ENCODE peak calls at places on chromosomes 12 and 14, in eight cellular contexts. A is A549; O is CD8-positive, alpha-beta T cell; T is tibial nerve; G is right atrium auricular region; S is testis; L is endothelial cell of umbilical vein; P is stomach. I is an unnamed sample.

GRCh38 chr12:104050436-104050835 is 449 bp upstream of the GLT8D2 start:
- DNase-seq in A (no peak), O (no peak), T (no peak), G (no peak), S (no peak), L (no peak), P (no peak), I (no peak)

GRCh38 chr14:65015391-65015790 is 28.7 kb downstream of the FNTB start:
- DNase-seq in A (no peak), O (no peak), T (no peak), G (no peak), S (peak; percentile 83), L (no peak), P (no peak), I (no peak)

GRCh38 chr14:63438065-63438757 is 105.0 kb downstream of the PPP2R5E start:
- DNase-seq in A (peak; percentile 81), O (no peak), T (no peak), G (peak; percentile 77), S (peak; percentile 59), L (peak; percentile 94), P (peak; percentile 66), I (peak; percentile 6)

GRCh38 chr12:101803978-101804377 is 26.8 kb downstream of the GNPTAB start:
- DNase-seq in A (no peak), O (no peak), T (no peak), G (no peak), S (no peak), L (no peak), P (no peak), I (no peak)

GRCh38 chr12:14948672-14949071 is 10.3 kb upstream of the ERP27 start:
- DNase-seq in A (peak; percentile 44), O (no peak), T (no peak), G (no peak), S (peak; percentile 54), L (peak; percentile 93), P (no peak), I (peak; percentile 86)

GRCh38 chr12:113500662-113501435 is 29.2 kb upstream of the LHX5 start:
- DNase-seq in A (no peak), O (no peak), T (no peak), G (no peak), S (no peak), L (no peak), P (no peak), I (no peak)

GRCh38 chr12:48342980-48343379 is 7.7 kb downstream of the ZNF641 start:
- DNase-seq in A (no peak), O (no peak), T (no peak), G (no peak), S (no peak), L (no peak), P (no peak), I (no peak)

GRCh38 chr14:102516531-102517411 is 7.2 kb upstream of the ANKRD9 start:
- DNase-seq in A (peak; percentile 58), O (peak; percentile 33), T (no peak), G (no peak), S (peak; percentile 59), L (peak; percentile 42), P (peak; percentile 68), I (peak; percentile 71)

GRCh38 chr12:85266391-85266790 is 13.6 kb upstream of the ALX1 start:
- DNase-seq in A (no peak), O (no peak), T (no peak), G (no peak), S (no peak), L (peak; percentile 21), P (no peak), I (no peak)

GRCh38 chr14:72369106-72369505 is 436.9 kb downstream of the RGS6 start:
- DNase-seq in A (no peak), O (no peak), T (no peak), G (no peak), S (no peak), L (no peak), P (no peak), I (no peak)

GRCh38 chr14:101499513-101499912 is 61.8 kb upstream of the DIO3 start:
- DNase-seq in A (no peak), O (no peak), T (peak; percentile 1), G (peak; percentile 36), S (no peak), L (no peak), P (peak; percentile 16), I (no peak)

GRCh38 chr12:109681986-109682707 is 31.5 kb upstream of the FAM222A start:
- DNase-seq in A (no peak), O (no peak), T (no peak), G (no peak), S (no peak), L (no peak), P (no peak), I (no peak)

GRCh38 chr14:63388766-63389431 is 70.2 kb upstream of the GPHB5 start:
- DNase-seq in A (peak; percentile 65), O (peak; percentile 15), T (peak; percentile 28), G (no peak), S (peak; percentile 75), L (peak; percentile 75), P (peak; percentile 65), I (peak; percentile 34)

GRCh38 chr12:22986997-22987396 is 362.0 kb downstream of the ETNK1 start:
- DNase-seq in A (no peak), O (no peak), T (no peak), G (no peak), S (no peak), L (no peak), P (no peak), I (no peak)

GRCh38 chr14:74555476-74556050 is 56.5 kb downstream of the LTBP2 start:
- DNase-seq in A (no peak), O (no peak), T (no peak), G (no peak), S (no peak), L (no peak), P (no peak), I (no peak)

DNA sequence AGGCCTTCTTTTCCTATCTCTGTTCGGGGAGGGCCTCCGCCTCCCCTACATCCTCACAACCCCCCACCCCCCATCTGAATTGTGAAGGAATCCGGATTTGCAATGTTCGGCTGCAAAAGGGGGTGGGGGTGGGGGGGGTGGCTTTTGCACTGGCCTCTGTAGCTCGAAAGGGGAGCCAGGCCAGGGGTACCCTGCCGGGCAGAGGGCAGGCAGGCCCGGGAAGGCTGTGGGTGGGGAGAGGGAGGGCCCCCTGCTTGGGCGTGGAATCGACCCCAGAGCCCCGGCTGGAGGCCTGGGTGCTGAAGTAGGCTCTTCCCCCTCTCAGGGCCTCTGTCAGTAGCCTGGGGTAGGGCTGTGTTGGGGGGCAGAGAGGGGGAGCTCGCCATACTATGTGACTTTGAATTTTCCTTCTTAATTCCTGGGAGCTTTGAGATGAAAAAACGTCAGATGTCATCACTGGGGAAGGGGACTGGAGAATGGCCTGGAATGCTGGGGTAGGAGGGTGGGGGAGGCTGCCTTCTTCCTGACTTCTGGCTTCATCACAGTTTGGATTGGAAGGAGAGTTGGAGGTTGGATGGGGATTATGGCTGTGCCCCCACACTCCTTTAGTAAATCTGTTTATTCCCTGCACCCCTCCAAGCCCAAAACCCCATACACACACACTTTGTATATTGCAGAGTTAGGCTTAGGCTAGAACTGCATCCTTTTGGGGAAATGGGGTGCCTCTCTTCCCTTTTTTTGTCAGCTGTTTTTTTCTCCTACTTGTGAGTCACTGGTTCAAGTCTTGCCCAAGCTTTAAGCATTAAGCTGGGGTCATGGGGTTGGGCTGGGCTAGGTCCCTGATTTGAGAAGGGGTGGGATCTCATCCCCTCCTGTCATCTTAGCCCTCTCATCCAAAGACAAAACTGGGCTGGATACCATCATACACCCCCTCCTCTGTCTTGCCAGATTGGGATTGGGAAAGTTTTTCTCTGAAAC is 1.3 kb downstream of the LRP1 start:
- DNase-seq in A (no peak), O (no peak), T (no peak), G (peak; percentile 89), S (no peak), L (no peak), P (no peak), I (no peak)
- H3K27ac ChIP-seq in A (peak overlapping the region; percentile 88), O (no peak overlapping the region), T (peak overlapping the region; percentile 98), G (peak overlapping the region; percentile 97), S (peak overlapping the region; percentile 98), L (no peak overlapping the region), P (peak overlapping the region; percentile 96), I (no peak overlapping the region)

GRCh38 chr14:67963545-67963944 is 144.0 kb downstream of the RAD51B start:
- DNase-seq in A (no peak), O (no peak), T (no peak), G (no peak), S (no peak), L (no peak), P (no peak), I (no peak)
- H3K4me3 ChIP-seq in A (no peak overlapping the region), O (no peak overlapping the region), T (peak overlapping the region; percentile 5), G (no peak overlapping the region), S (no peak overlapping the region), L (no peak overlapping the region), P (no peak overlapping the region), I (no peak overlapping the region)

GRCh38 chr14:26401170-26401968 is 196.5 kb downstream of the NOVA1 start:
- DNase-seq in A (no peak), O (no peak), T (no peak), G (no peak), S (no peak), L (no peak), P (no peak), I (no peak)
- H3K9me3 ChIP-seq in A (no peaks in the 10 kb centered on the region), O (no peaks in the 10 kb centered on the region), T (no peaks in the 10 kb centered on the region), G (no peaks in the 10 kb centered on the region), S (no peaks in the 10 kb centered on the region), L (no peaks in the 10 kb centered on the region), P (no peaks in the 10 kb centered on the region), I (no peaks in the 10 kb centered on the region)

GRCh38 chr12:123282111-123282510 is 10.5 kb upstream of the CDK2AP1 start:
- DNase-seq in A (no peak), O (no peak), T (no peak), G (no peak), S (no peak), L (no peak), P (no peak), I (no peak)
- H3K27ac ChIP-seq in A (no peak overlapping the region), O (no peak overlapping the region), T (no peak overlapping the region), G (no peak overlapping the region), S (no peak overlapping the region), L (no peak overlapping the region), P (no peak overlapping the region), I (no peak overlapping the region)

GRCh38 chr14:22587247-22587646 is 1.8 kb downstream of the DAD1 start:
- DNase-seq in A (no peak), O (no peak), T (no peak), G (no peak), S (no peak), L (no peak), P (no peak), I (no peak)
- H3K4me3 ChIP-seq in A (no peak overlapping the region), O (no peak overlapping the region), T (no peak overlapping the region), G (no peak overlapping the region), S (no peak overlapping the region), L (no peak overlapping the region), P (no peak overlapping the region), I (no peak overlapping the region)

DNA sequence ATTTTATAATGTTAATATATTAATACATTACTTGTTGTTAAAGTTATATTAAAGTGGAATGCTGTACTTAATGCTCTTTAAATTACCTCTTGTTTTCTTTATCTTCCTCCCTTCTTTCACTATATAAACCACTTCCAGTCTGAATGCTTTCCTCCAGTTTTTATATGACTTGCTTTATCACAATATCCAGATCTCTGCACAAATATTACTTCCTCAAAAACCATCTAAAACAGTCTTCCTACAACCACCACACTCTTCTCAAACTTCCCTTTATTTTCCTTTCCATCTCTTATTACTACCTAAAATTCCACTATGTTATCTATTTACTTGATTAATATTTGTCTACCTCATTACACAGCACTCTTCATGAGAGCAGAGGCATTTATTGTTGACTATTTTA is 956.6 kb downstream of the LRFN5 start:
- DNase-seq in A (no peak), O (no peak), T (no peak), G (no peak), S (no peak), L (no peak), P (no peak), I (no peak)
- H3K9me3 ChIP-seq in A (no peaks in the 10 kb centered on the region), O (no peaks in the 10 kb centered on the region), T (no peaks in the 10 kb centered on the region), G (no peaks in the 10 kb centered on the region), S (no peaks in the 10 kb centered on the region), L (no peaks in the 10 kb centered on the region), P (no peaks in the 10 kb centered on the region), I (no peaks in the 10 kb centered on the region)

GRCh38 chr12:65742481-65742971 is 81.8 kb upstream of the HMGA2 start:
- DNase-seq in A (no peak), O (no peak), T (no peak), G (no peak), S (no peak), L (peak; percentile 29), P (no peak), I (no peak)
- H3K27ac ChIP-seq in A (peak overlapping the region; percentile 71), O (no peak overlapping the region), T (no peak overlapping the region), G (peak overlapping the region; percentile 51), S (no peak overlapping the region), L (peak overlapping the region; percentile 77), P (no peak overlapping the region), I (no peak overlapping the region)